ENCODE peak calls at places on chromosomes 6 and 20, in eight cellular contexts. E is SK-N-SH, K is hepatocyte, I is PC-3, L is GM23338, T is MM.1S, O is HCT116, Z is PC-9. S is an unnamed sample. For H3K9me2, the result is how much of the 10 kb centered on the place peaks cover.

GRCh38 chr20:43220612-43221011 is 30.9 kb upstream of the PTPRT start:
- DNase-seq in Z (no peak), I (no peak), O (no peak), K (no peak), E (no peak), T (no peak), L (no peak), S (no peak)

GRCh38 chr6:161048636-161049035 is 57.1 kb downstream of the MAP3K4 start:
- DNase-seq in K (peak), T (no peak), O (no peak), Z (no peak), L (no peak), I (no peak), E (peak), S (no peak)

GRCh38 chr20:25437153-25437581 is 29.7 kb downstream of the GINS1 start:
- DNase-seq in I (no peak), L (peak), O (no peak), T (no peak), Z (peak), K (peak), E (no peak), S (no peak)

GRCh38 chr6:45548657-45549515 is 171.2 kb upstream of the SUPT3H start:
- DNase-seq in I (no peak), L (no peak), K (no peak), E (no peak), Z (no peak), O (no peak), T (peak), S (no peak)

GRCh38 chr6:98041921-98042320 is 758.9 kb upstream of the MMS22L start:
- DNase-seq in E (peak), T (no peak), K (no peak), L (peak), O (no peak), I (no peak), Z (no peak), S (no peak)

GRCh38 chr6:159979136-159979874 is 10.4 kb downstream of the IGF2R start:
- DNase-seq in L (no peak), Z (peak), E (no peak), T (peak), K (no peak), I (peak), O (no peak), S (peak)

GRCh38 chr6:47419621-47420020 is 58.0 kb upstream of the CD2AP start:
- DNase-seq in E (no peak), T (no peak), Z (no peak), L (no peak), I (peak), O (no peak), K (peak), S (no peak)

GRCh38 chr6:91031581-91031980 is 444.7 kb upstream of the MAP3K7 start:
- DNase-seq in E (no peak), O (no peak), L (peak), I (no peak), Z (peak), T (no peak), K (peak), S (no peak)

GRCh38 chr6:72386324-72386723 is 235.5 kb upstream of the KCNQ5 start:
- DNase-seq in I (no peak), K (no peak), L (no peak), O (no peak), Z (no peak), E (no peak), T (no peak), S (no peak)

GRCh38 chr6:43378631-43379030 is 9.2 kb upstream of the ZNF318 start:
- DNase-seq in I (no peak), T (no peak), O (no peak), L (no peak), Z (no peak), E (no peak), K (no peak), S (no peak)

GRCh38 chr6:4607026-4607704 is 169.0 kb upstream of the CDYL start:
- DNase-seq in I (peak), E (no peak), T (no peak), L (no peak), Z (peak), K (no peak), O (peak), S (no peak)

GRCh38 chr6:88220493-88220892 is 54.3 kb upstream of the CNR1 start:
- DNase-seq in L (peak), T (peak), I (peak), O (no peak), Z (no peak), E (no peak), K (peak), S (peak)

GRCh38 chr6:12060780-12061619 is 48.9 kb downstream of the HIVEP1 start:
- DNase-seq in E (no peak), K (peak), T (peak), O (no peak), L (peak), I (no peak), Z (no peak), S (peak)

GRCh38 chr6:140203611-140204553 is 829.4 kb upstream of the CITED2 start:
- DNase-seq in L (no peak), E (no peak), T (peak), O (no peak), Z (no peak), K (no peak), I (peak), S (no peak)

GRCh38 chr20:35271073-35271882 is 6.6 kb downstream of the MMP24OS start:
- DNase-seq in L (no peak), T (no peak), O (no peak), E (no peak), I (no peak), K (no peak), Z (no peak), S (no peak)

GRCh38 chr20:6999381-6999780 is 231.9 kb downstream of the BMP2 start:
- DNase-seq in Z (no peak), O (no peak), K (no peak), T (no peak), L (no peak), E (no peak), I (no peak), S (no peak)

GRCh38 chr6:166167258-166167731 is 356 bp downstream of the TBXT start:
- DNase-seq in K (no peak), E (no peak), I (no peak), Z (no peak), T (no peak), O (no peak), L (peak), S (no peak)

GRCh38 chr6:140388815-140389214 is 1014.4 kb upstream of the CITED2 start:
- DNase-seq in Z (no peak), T (no peak), E (no peak), K (no peak), O (no peak), L (no peak), I (no peak), S (no peak)

GRCh38 chr6:56230976-56231566 is 16.3 kb downstream of the COL21A1 start:
- DNase-seq in L (no peak), O (no peak), T (no peak), Z (no peak), K (no peak), E (no peak), I (peak), S (no peak)

GRCh38 chr20:44414346-44414714 is 58.8 kb downstream of the HNF4A start:
- DNase-seq in L (no peak), K (no peak), Z (no peak), O (no peak), I (no peak), T (no peak), E (no peak), S (no peak)

GRCh38 chr20:44411757-44412401 is 56.4 kb downstream of the HNF4A start:
- DNase-seq in I (no peak), L (no peak), Z (no peak), O (no peak), E (no peak), T (no peak), K (no peak), S (no peak)

GRCh38 chr20:44412402-44413144 is 57.1 kb downstream of the HNF4A start:
- DNase-seq in L (no peak), E (no peak), Z (no peak), T (no peak), K (no peak), O (no peak), I (no peak), S (no peak)

GRCh38 chr20:44414808-44415207 is 59.3 kb downstream of the HNF4A start:
- DNase-seq in T (no peak), K (no peak), Z (no peak), E (no peak), L (no peak), I (no peak), O (no peak), S (no peak)

DNA sequence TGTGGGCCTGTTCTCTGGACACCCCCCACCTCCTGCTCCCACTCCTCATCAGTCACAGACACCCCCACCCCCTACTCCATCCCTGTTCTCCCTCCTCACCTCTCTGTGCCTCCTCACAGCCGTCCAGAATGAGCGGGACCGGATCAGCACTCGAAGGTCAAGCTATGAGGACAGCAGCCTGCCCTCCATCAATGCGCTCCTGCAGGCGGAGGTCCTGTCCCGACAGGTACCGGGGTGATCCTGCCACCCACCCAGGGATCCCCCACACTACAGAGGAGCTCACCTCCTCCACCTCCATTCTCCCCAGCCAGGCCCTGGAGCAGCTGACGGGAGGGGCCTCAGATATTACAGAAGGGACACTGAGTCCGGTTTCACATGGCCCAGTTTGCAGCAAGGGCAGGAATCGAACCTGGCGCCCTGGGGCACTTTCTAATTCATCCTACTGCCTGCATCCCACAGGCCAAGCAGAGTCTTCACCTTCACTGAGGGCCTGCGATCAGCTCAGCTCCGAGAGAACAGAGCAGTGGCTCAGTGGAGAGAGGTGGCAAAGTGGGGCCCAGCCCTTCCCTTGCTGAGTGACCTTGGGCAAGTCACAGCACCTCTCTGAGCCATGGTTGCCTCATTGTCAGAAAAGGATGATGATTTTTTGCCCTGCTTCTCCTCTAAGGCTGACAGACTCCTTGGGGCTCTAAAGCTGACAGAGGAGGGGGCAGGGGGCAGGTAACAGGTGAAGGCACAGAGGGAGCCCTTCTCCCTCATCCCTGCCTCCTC is 58.3 kb downstream of the HNF4A start:
- DNase-seq in O (no peak), Z (no peak), K (no peak), L (no peak), T (no peak), I (no peak), E (no peak), S (no peak)
- H3K4me3 ChIP-seq in O (no peak), Z (no peak), K (no peak), L (no peak), T (no peak), I (no peak), E (no peak), S (no peak)

DNA sequence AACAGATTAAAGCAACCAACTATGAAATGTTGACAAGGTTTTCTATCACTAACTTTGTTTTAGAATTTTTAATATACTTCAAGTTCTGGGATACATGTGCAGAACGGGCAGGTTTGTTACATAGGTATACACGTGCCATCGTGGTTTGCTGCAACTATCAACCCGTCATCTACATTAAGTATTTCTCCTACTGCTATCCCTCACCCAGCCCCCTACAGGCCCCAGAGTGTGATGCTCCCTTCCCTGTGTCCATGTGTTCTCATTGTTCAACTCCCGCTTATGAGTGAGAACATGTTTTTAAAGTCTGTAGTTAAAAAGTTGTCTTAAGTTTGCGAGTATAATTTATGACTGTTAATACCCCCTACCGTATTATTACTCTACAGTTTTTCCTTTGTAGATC is 844.3 kb upstream of the MANEA start:
- DNase-seq in T (no peak), O (no peak), K (no peak), Z (no peak), L (peak), E (no peak), I (no peak), S (no peak)
- TF ChIP-seq CTCF in T (no peak), O (no peak), K (no peak), Z (no peak), L (peak), E (no peak), I (no peak), S (no peak)

GRCh38 chr6:80028591-80028990 is 24.1 kb downstream of the TTK start:
- DNase-seq in T (no peak), I (no peak), E (no peak), O (no peak), L (no peak), K (no peak), Z (no peak), S (no peak)

DNA sequence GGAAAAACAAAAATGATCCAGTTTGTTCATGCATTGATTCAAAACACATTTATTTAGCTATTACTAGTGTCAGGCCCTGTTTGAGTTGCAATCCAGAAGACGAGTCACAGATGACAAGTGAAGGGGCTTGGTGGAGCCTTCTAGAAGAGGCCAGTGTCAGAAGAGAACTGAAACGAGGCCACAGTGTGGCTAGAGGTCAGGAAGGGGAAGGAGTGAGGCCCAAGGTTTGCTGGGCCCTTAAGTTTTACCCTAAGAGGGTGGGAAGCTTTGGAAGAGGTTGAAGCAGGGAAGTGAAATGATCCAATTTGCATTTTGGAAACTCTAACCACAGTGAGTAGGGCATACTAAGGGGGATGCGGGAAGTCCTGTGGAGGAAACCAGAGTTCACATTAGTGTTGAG is 25.0 kb downstream of the TTK start:
- DNase-seq in L (no peak), I (no peak), K (no peak), Z (no peak), T (no peak), O (no peak), E (no peak), S (no peak)
- H3K9me2 ChIP-seq in L (under half), I (under half), K (under half), Z (under half), T (under half), O (under half), E (under half), S (under half)

GRCh38 chr6:7544597-7544996 is 3.1 kb downstream of the DSP start:
- DNase-seq in T (no peak), O (no peak), K (no peak), E (no peak), I (no peak), Z (no peak), L (no peak), S (no peak)
- H3K4me3 ChIP-seq in T (no peak), O (no peak), K (peak), E (no peak), I (peak), Z (peak), L (peak), S (no peak)

DNA sequence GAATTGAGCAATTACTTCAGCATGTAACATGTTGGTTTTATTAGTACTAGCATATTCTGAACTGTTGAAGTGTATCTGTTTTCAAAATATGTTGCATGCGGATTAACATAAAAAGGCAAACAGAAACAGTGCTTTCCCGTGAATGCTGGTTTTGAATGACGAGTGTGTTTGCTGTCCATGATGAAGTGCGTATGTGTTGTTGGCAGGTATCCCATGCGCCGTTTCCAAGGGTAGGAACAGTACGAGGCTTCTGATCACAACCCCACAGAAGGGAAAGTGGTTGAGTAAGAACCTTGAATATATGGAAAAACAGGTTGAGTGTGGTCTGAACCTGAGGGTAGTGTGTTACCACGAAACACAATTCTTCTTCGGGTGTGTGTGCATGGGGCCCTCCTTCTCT is 232.9 kb downstream of the SAMD5 start:
- DNase-seq in I (no peak), Z (no peak), E (no peak), O (no peak), K (no peak), T (no peak), L (no peak), S (no peak)
- TF ChIP-seq CTCF in I (no peak), Z (no peak), E (no peak), O (no peak), K (no peak), T (no peak), L (no peak), S (no peak)